ENCODE peak calls at places on chromosomes 12 and 14, in five cellular contexts. One of them, this sample, is unnamed.

GRCh38 chr12:32568241-32568640 is 110.9 kb upstream of the DNM1L start:
- DNase-seq in stimulated activated CD4-positive, alpha-beta T cell treated with anti-CD3 and anti-CD28 coated beads, Interleukin-1b, Interleukin-23, amount 100 ng/mL, for 24 hours: no peak
- DNase-seq in esophagus squamous epithelium: no peak
- DNase-seq in cardiac muscle cell: peak
- DNase-seq in activated CD4-positive, alpha-beta T cell treated with anti-CD3 and anti-CD28 coated beads for 24 hours: no peak
- DNase-seq in this sample: peak

GRCh38 chr14:83300454-83301064 is 1766.9 kb upstream of the SEL1L start:
- DNase-seq in esophagus squamous epithelium: no peak
- DNase-seq in activated CD4-positive, alpha-beta T cell treated with anti-CD3 and anti-CD28 coated beads for 24 hours: no peak
- DNase-seq in cardiac muscle cell: peak
- DNase-seq in stimulated activated CD4-positive, alpha-beta T cell treated with anti-CD3 and anti-CD28 coated beads, Interleukin-1b, Interleukin-23, amount 100 ng/mL, for 24 hours: no peak
- DNase-seq in this sample: peak

GRCh38 chr14:31243860-31244259 is 36.3 kb upstream of the HECTD1 start:
- DNase-seq in stimulated activated CD4-positive, alpha-beta T cell treated with anti-CD3 and anti-CD28 coated beads, Interleukin-1b, Interleukin-23, amount 100 ng/mL, for 24 hours: peak
- DNase-seq in activated CD4-positive, alpha-beta T cell treated with anti-CD3 and anti-CD28 coated beads for 24 hours: no peak
- DNase-seq in cardiac muscle cell: no peak
- DNase-seq in esophagus squamous epithelium: no peak
- DNase-seq in this sample: no peak

GRCh38 chr12:108594-108993 is 42.0 kb downstream of the IQSEC3 start:
- DNase-seq in stimulated activated CD4-positive, alpha-beta T cell treated with anti-CD3 and anti-CD28 coated beads, Interleukin-1b, Interleukin-23, amount 100 ng/mL, for 24 hours: no peak
- DNase-seq in esophagus squamous epithelium: no peak
- DNase-seq in cardiac muscle cell: no peak
- DNase-seq in activated CD4-positive, alpha-beta T cell treated with anti-CD3 and anti-CD28 coated beads for 24 hours: no peak
- DNase-seq in this sample: no peak

GRCh38 chr12:103794814-103795213 is 46.2 kb downstream of the NT5DC3 start:
- DNase-seq in stimulated activated CD4-positive, alpha-beta T cell treated with anti-CD3 and anti-CD28 coated beads, Interleukin-1b, Interleukin-23, amount 100 ng/mL, for 24 hours: no peak
- DNase-seq in cardiac muscle cell: no peak
- DNase-seq in esophagus squamous epithelium: no peak
- DNase-seq in activated CD4-positive, alpha-beta T cell treated with anti-CD3 and anti-CD28 coated beads for 24 hours: no peak
- DNase-seq in this sample: no peak

GRCh38 chr12:26318661-26319068 is 123.3 kb downstream of the SSPN start:
- DNase-seq in stimulated activated CD4-positive, alpha-beta T cell treated with anti-CD3 and anti-CD28 coated beads, Interleukin-1b, Interleukin-23, amount 100 ng/mL, for 24 hours: no peak
- DNase-seq in esophagus squamous epithelium: no peak
- DNase-seq in cardiac muscle cell: peak
- DNase-seq in activated CD4-positive, alpha-beta T cell treated with anti-CD3 and anti-CD28 coated beads for 24 hours: no peak
- DNase-seq in this sample: no peak

GRCh38 chr12:116708826-116709756 is 28.8 kb downstream of the SPRING1 start:
- DNase-seq in esophagus squamous epithelium: no peak
- DNase-seq in cardiac muscle cell: peak
- DNase-seq in stimulated activated CD4-positive, alpha-beta T cell treated with anti-CD3 and anti-CD28 coated beads, Interleukin-1b, Interleukin-23, amount 100 ng/mL, for 24 hours: peak
- DNase-seq in activated CD4-positive, alpha-beta T cell treated with anti-CD3 and anti-CD28 coated beads for 24 hours: peak
- DNase-seq in this sample: peak

GRCh38 chr12:105226219-105226618 is 9.8 kb downstream of the APPL2 start:
- DNase-seq in cardiac muscle cell: peak
- DNase-seq in activated CD4-positive, alpha-beta T cell treated with anti-CD3 and anti-CD28 coated beads for 24 hours: no peak
- DNase-seq in stimulated activated CD4-positive, alpha-beta T cell treated with anti-CD3 and anti-CD28 coated beads, Interleukin-1b, Interleukin-23, amount 100 ng/mL, for 24 hours: no peak
- DNase-seq in esophagus squamous epithelium: no peak
- DNase-seq in this sample: no peak

GRCh38 chr12:51887476-51888315 is at the start of gene ANKRD33:
- DNase-seq in activated CD4-positive, alpha-beta T cell treated with anti-CD3 and anti-CD28 coated beads for 24 hours: no peak
- DNase-seq in cardiac muscle cell: peak
- DNase-seq in stimulated activated CD4-positive, alpha-beta T cell treated with anti-CD3 and anti-CD28 coated beads, Interleukin-1b, Interleukin-23, amount 100 ng/mL, for 24 hours: no peak
- DNase-seq in esophagus squamous epithelium: no peak
- DNase-seq in this sample: no peak

GRCh38 chr14:79016828-79017505 is 846.8 kb downstream of the NRXN3 start:
- DNase-seq in cardiac muscle cell: peak
- DNase-seq in esophagus squamous epithelium: no peak
- DNase-seq in stimulated activated CD4-positive, alpha-beta T cell treated with anti-CD3 and anti-CD28 coated beads, Interleukin-1b, Interleukin-23, amount 100 ng/mL, for 24 hours: no peak
- DNase-seq in activated CD4-positive, alpha-beta T cell treated with anti-CD3 and anti-CD28 coated beads for 24 hours: no peak
- DNase-seq in this sample: no peak

GRCh38 chr12:105761075-105761474 is 377.7 kb downstream of the NUAK1 start:
- DNase-seq in stimulated activated CD4-positive, alpha-beta T cell treated with anti-CD3 and anti-CD28 coated beads, Interleukin-1b, Interleukin-23, amount 100 ng/mL, for 24 hours: no peak
- DNase-seq in cardiac muscle cell: peak
- DNase-seq in activated CD4-positive, alpha-beta T cell treated with anti-CD3 and anti-CD28 coated beads for 24 hours: no peak
- DNase-seq in esophagus squamous epithelium: no peak
- DNase-seq in this sample: no peak

GRCh38 chr14:52563120-52563519 is 10.5 kb downstream of the GPR137C start:
- DNase-seq in stimulated activated CD4-positive, alpha-beta T cell treated with anti-CD3 and anti-CD28 coated beads, Interleukin-1b, Interleukin-23, amount 100 ng/mL, for 24 hours: no peak
- DNase-seq in cardiac muscle cell: peak
- DNase-seq in activated CD4-positive, alpha-beta T cell treated with anti-CD3 and anti-CD28 coated beads for 24 hours: no peak
- DNase-seq in esophagus squamous epithelium: no peak
- DNase-seq in this sample: no peak

GRCh38 chr14:73008501-73008900 is 18.4 kb downstream of the ZFYVE1 start:
- DNase-seq in stimulated activated CD4-positive, alpha-beta T cell treated with anti-CD3 and anti-CD28 coated beads, Interleukin-1b, Interleukin-23, amount 100 ng/mL, for 24 hours: no peak
- DNase-seq in esophagus squamous epithelium: no peak
- DNase-seq in cardiac muscle cell: peak
- DNase-seq in activated CD4-positive, alpha-beta T cell treated with anti-CD3 and anti-CD28 coated beads for 24 hours: no peak
- DNase-seq in this sample: no peak

GRCh38 chr12:51669996-51670395 is 79.0 kb downstream of the SCN8A start:
- DNase-seq in activated CD4-positive, alpha-beta T cell treated with anti-CD3 and anti-CD28 coated beads for 24 hours: no peak
- DNase-seq in stimulated activated CD4-positive, alpha-beta T cell treated with anti-CD3 and anti-CD28 coated beads, Interleukin-1b, Interleukin-23, amount 100 ng/mL, for 24 hours: no peak
- DNase-seq in cardiac muscle cell: no peak
- DNase-seq in esophagus squamous epithelium: no peak
- DNase-seq in this sample: no peak

GRCh38 chr12:120955232-120955631 is 23.1 kb upstream of the HNF1A start:
- DNase-seq in esophagus squamous epithelium: no peak
- DNase-seq in activated CD4-positive, alpha-beta T cell treated with anti-CD3 and anti-CD28 coated beads for 24 hours: no peak
- DNase-seq in stimulated activated CD4-positive, alpha-beta T cell treated with anti-CD3 and anti-CD28 coated beads, Interleukin-1b, Interleukin-23, amount 100 ng/mL, for 24 hours: no peak
- DNase-seq in cardiac muscle cell: no peak
- DNase-seq in this sample: no peak

GRCh38 chr12:52043386-52044212 is 7.6 kb upstream of the NR4A1 start:
- DNase-seq in esophagus squamous epithelium: no peak
- DNase-seq in activated CD4-positive, alpha-beta T cell treated with anti-CD3 and anti-CD28 coated beads for 24 hours: no peak
- DNase-seq in cardiac muscle cell: peak
- DNase-seq in stimulated activated CD4-positive, alpha-beta T cell treated with anti-CD3 and anti-CD28 coated beads, Interleukin-1b, Interleukin-23, amount 100 ng/mL, for 24 hours: no peak
- DNase-seq in this sample: no peak

GRCh38 chr12:18275974-18276373 is 14.7 kb downstream of the PIK3C2G start:
- DNase-seq in cardiac muscle cell: no peak
- DNase-seq in activated CD4-positive, alpha-beta T cell treated with anti-CD3 and anti-CD28 coated beads for 24 hours: no peak
- DNase-seq in esophagus squamous epithelium: no peak
- DNase-seq in stimulated activated CD4-positive, alpha-beta T cell treated with anti-CD3 and anti-CD28 coated beads, Interleukin-1b, Interleukin-23, amount 100 ng/mL, for 24 hours: no peak
- DNase-seq in this sample: no peak

GRCh38 chr12:112381421-112381897 is 772 bp downstream of the HECTD4 start:
- DNase-seq in esophagus squamous epithelium: no peak
- DNase-seq in cardiac muscle cell: no peak
- DNase-seq in activated CD4-positive, alpha-beta T cell treated with anti-CD3 and anti-CD28 coated beads for 24 hours: no peak
- DNase-seq in stimulated activated CD4-positive, alpha-beta T cell treated with anti-CD3 and anti-CD28 coated beads, Interleukin-1b, Interleukin-23, amount 100 ng/mL, for 24 hours: no peak
- DNase-seq in this sample: no peak

GRCh38 chr12:59429766-59430165 is 166.1 kb upstream of the SLC16A7 start:
- DNase-seq in activated CD4-positive, alpha-beta T cell treated with anti-CD3 and anti-CD28 coated beads for 24 hours: no peak
- DNase-seq in cardiac muscle cell: no peak
- DNase-seq in esophagus squamous epithelium: no peak
- DNase-seq in stimulated activated CD4-positive, alpha-beta T cell treated with anti-CD3 and anti-CD28 coated beads, Interleukin-1b, Interleukin-23, amount 100 ng/mL, for 24 hours: no peak
- DNase-seq in this sample: no peak

GRCh38 chr12:11652351-11653040 is 3.0 kb downstream of the ETV6 start:
- DNase-seq in stimulated activated CD4-positive, alpha-beta T cell treated with anti-CD3 and anti-CD28 coated beads, Interleukin-1b, Interleukin-23, amount 100 ng/mL, for 24 hours: no peak
- DNase-seq in cardiac muscle cell: peak
- DNase-seq in esophagus squamous epithelium: no peak
- DNase-seq in activated CD4-positive, alpha-beta T cell treated with anti-CD3 and anti-CD28 coated beads for 24 hours: no peak
- DNase-seq in this sample: no peak

GRCh38 chr14:55715889-55716288 is 135.9 kb downstream of the KTN1 start:
- DNase-seq in cardiac muscle cell: peak
- DNase-seq in stimulated activated CD4-positive, alpha-beta T cell treated with anti-CD3 and anti-CD28 coated beads, Interleukin-1b, Interleukin-23, amount 100 ng/mL, for 24 hours: no peak
- DNase-seq in activated CD4-positive, alpha-beta T cell treated with anti-CD3 and anti-CD28 coated beads for 24 hours: no peak
- DNase-seq in esophagus squamous epithelium: no peak
- DNase-seq in this sample: no peak

GRCh38 chr14:22388669-22389625 is 200.1 kb downstream of the DAD1 start:
- DNase-seq in esophagus squamous epithelium: no peak
- DNase-seq in cardiac muscle cell: peak
- DNase-seq in activated CD4-positive, alpha-beta T cell treated with anti-CD3 and anti-CD28 coated beads for 24 hours: no peak
- DNase-seq in stimulated activated CD4-positive, alpha-beta T cell treated with anti-CD3 and anti-CD28 coated beads, Interleukin-1b, Interleukin-23, amount 100 ng/mL, for 24 hours: no peak
- DNase-seq in this sample: no peak

GRCh38 chr14:95895720-95896119 is 19.1 kb downstream of the TUNAR start:
- DNase-seq in activated CD4-positive, alpha-beta T cell treated with anti-CD3 and anti-CD28 coated beads for 24 hours: no peak
- DNase-seq in esophagus squamous epithelium: no peak
- DNase-seq in stimulated activated CD4-positive, alpha-beta T cell treated with anti-CD3 and anti-CD28 coated beads, Interleukin-1b, Interleukin-23, amount 100 ng/mL, for 24 hours: no peak
- DNase-seq in cardiac muscle cell: no peak
- DNase-seq in this sample: no peak

GRCh38 chr14:101810897-101811620 is 49.5 kb downstream of the PPP2R5C start:
- DNase-seq in activated CD4-positive, alpha-beta T cell treated with anti-CD3 and anti-CD28 coated beads for 24 hours: no peak
- DNase-seq in esophagus squamous epithelium: no peak
- DNase-seq in stimulated activated CD4-positive, alpha-beta T cell treated with anti-CD3 and anti-CD28 coated beads, Interleukin-1b, Interleukin-23, amount 100 ng/mL, for 24 hours: no peak
- DNase-seq in cardiac muscle cell: no peak
- DNase-seq in this sample: no peak

GRCh38 chr12:104670439-104671406 is 214.0 kb downstream of the CHST11 start:
- DNase-seq in cardiac muscle cell: no peak
- DNase-seq in esophagus squamous epithelium: no peak
- DNase-seq in stimulated activated CD4-positive, alpha-beta T cell treated with anti-CD3 and anti-CD28 coated beads, Interleukin-1b, Interleukin-23, amount 100 ng/mL, for 24 hours: no peak
- DNase-seq in activated CD4-positive, alpha-beta T cell treated with anti-CD3 and anti-CD28 coated beads for 24 hours: no peak
- DNase-seq in this sample: no peak

GRCh38 chr12:92080390-92081285 is 65.0 kb downstream of the BTG1 start:
- DNase-seq in activated CD4-positive, alpha-beta T cell treated with anti-CD3 and anti-CD28 coated beads for 24 hours: no peak
- DNase-seq in esophagus squamous epithelium: no peak
- DNase-seq in stimulated activated CD4-positive, alpha-beta T cell treated with anti-CD3 and anti-CD28 coated beads, Interleukin-1b, Interleukin-23, amount 100 ng/mL, for 24 hours: no peak
- DNase-seq in cardiac muscle cell: peak
- DNase-seq in this sample: peak

GRCh38 chr12:41514907-41515306 is 326.8 kb downstream of the PDZRN4 start:
- DNase-seq in activated CD4-positive, alpha-beta T cell treated with anti-CD3 and anti-CD28 coated beads for 24 hours: no peak
- DNase-seq in cardiac muscle cell: peak
- DNase-seq in stimulated activated CD4-positive, alpha-beta T cell treated with anti-CD3 and anti-CD28 coated beads, Interleukin-1b, Interleukin-23, amount 100 ng/mL, for 24 hours: no peak
- DNase-seq in esophagus squamous epithelium: no peak
- DNase-seq in this sample: no peak

GRCh38 chr14:82449926-82450325 is 916.3 kb upstream of the SEL1L start:
- DNase-seq in activated CD4-positive, alpha-beta T cell treated with anti-CD3 and anti-CD28 coated beads for 24 hours: no peak
- DNase-seq in stimulated activated CD4-positive, alpha-beta T cell treated with anti-CD3 and anti-CD28 coated beads, Interleukin-1b, Interleukin-23, amount 100 ng/mL, for 24 hours: no peak
- DNase-seq in cardiac muscle cell: no peak
- DNase-seq in esophagus squamous epithelium: no peak
- DNase-seq in this sample: no peak

GRCh38 chr12:127780881-127781280 is 486.1 kb upstream of the TMEM132C start:
- DNase-seq in cardiac muscle cell: no peak
- DNase-seq in stimulated activated CD4-positive, alpha-beta T cell treated with anti-CD3 and anti-CD28 coated beads, Interleukin-1b, Interleukin-23, amount 100 ng/mL, for 24 hours: no peak
- DNase-seq in activated CD4-positive, alpha-beta T cell treated with anti-CD3 and anti-CD28 coated beads for 24 hours: no peak
- DNase-seq in esophagus squamous epithelium: no peak
- DNase-seq in this sample: no peak

GRCh38 chr12:46473634-46474201 is 101.1 kb upstream of the SLC38A2 start:
- DNase-seq in cardiac muscle cell: peak
- DNase-seq in esophagus squamous epithelium: no peak
- DNase-seq in stimulated activated CD4-positive, alpha-beta T cell treated with anti-CD3 and anti-CD28 coated beads, Interleukin-1b, Interleukin-23, amount 100 ng/mL, for 24 hours: no peak
- DNase-seq in activated CD4-positive, alpha-beta T cell treated with anti-CD3 and anti-CD28 coated beads for 24 hours: no peak
- DNase-seq in this sample: no peak

GRCh38 chr12:87670448-87670847 is 358.8 kb downstream of the C12orf50 start:
- DNase-seq in esophagus squamous epithelium: no peak
- DNase-seq in cardiac muscle cell: no peak
- DNase-seq in stimulated activated CD4-positive, alpha-beta T cell treated with anti-CD3 and anti-CD28 coated beads, Interleukin-1b, Interleukin-23, amount 100 ng/mL, for 24 hours: no peak
- DNase-seq in activated CD4-positive, alpha-beta T cell treated with anti-CD3 and anti-CD28 coated beads for 24 hours: no peak
- DNase-seq in this sample: no peak

GRCh38 chr12:124694250-124694649 is 126.8 kb upstream of the NCOR2 start:
- DNase-seq in esophagus squamous epithelium: no peak
- DNase-seq in stimulated activated CD4-positive, alpha-beta T cell treated with anti-CD3 and anti-CD28 coated beads, Interleukin-1b, Interleukin-23, amount 100 ng/mL, for 24 hours: no peak
- DNase-seq in cardiac muscle cell: peak
- DNase-seq in activated CD4-positive, alpha-beta T cell treated with anti-CD3 and anti-CD28 coated beads for 24 hours: no peak
- DNase-seq in this sample: no peak

GRCh38 chr14:93430319-93430801 is 379 bp upstream of the UNC79 start:
- DNase-seq in stimulated activated CD4-positive, alpha-beta T cell treated with anti-CD3 and anti-CD28 coated beads, Interleukin-1b, Interleukin-23, amount 100 ng/mL, for 24 hours: no peak
- DNase-seq in esophagus squamous epithelium: no peak
- DNase-seq in cardiac muscle cell: peak
- DNase-seq in activated CD4-positive, alpha-beta T cell treated with anti-CD3 and anti-CD28 coated beads for 24 hours: no peak
- DNase-seq in this sample: no peak

GRCh38 chr14:24437020-24437735 is 5.4 kb downstream of the SDR39U1 start:
- DNase-seq in cardiac muscle cell: no peak
- DNase-seq in esophagus squamous epithelium: no peak
- DNase-seq in activated CD4-positive, alpha-beta T cell treated with anti-CD3 and anti-CD28 coated beads for 24 hours: no peak
- DNase-seq in stimulated activated CD4-positive, alpha-beta T cell treated with anti-CD3 and anti-CD28 coated beads, Interleukin-1b, Interleukin-23, amount 100 ng/mL, for 24 hours: no peak
- DNase-seq in this sample: no peak

GRCh38 chr14:49212721-49213120 is 373.5 kb downstream of the RPS29 start:
- DNase-seq in activated CD4-positive, alpha-beta T cell treated with anti-CD3 and anti-CD28 coated beads for 24 hours: no peak
- DNase-seq in esophagus squamous epithelium: no peak
- DNase-seq in cardiac muscle cell: no peak
- DNase-seq in stimulated activated CD4-positive, alpha-beta T cell treated with anti-CD3 and anti-CD28 coated beads, Interleukin-1b, Interleukin-23, amount 100 ng/mL, for 24 hours: no peak
- DNase-seq in this sample: no peak

GRCh38 chr14:56124296-56124695 is 6.1 kb downstream of the PELI2 start:
- DNase-seq in stimulated activated CD4-positive, alpha-beta T cell treated with anti-CD3 and anti-CD28 coated beads, Interleukin-1b, Interleukin-23, amount 100 ng/mL, for 24 hours: no peak
- DNase-seq in cardiac muscle cell: no peak
- DNase-seq in esophagus squamous epithelium: no peak
- DNase-seq in activated CD4-positive, alpha-beta T cell treated with anti-CD3 and anti-CD28 coated beads for 24 hours: no peak
- DNase-seq in this sample: no peak

GRCh38 chr12:94186461-94187237 is 38.3 kb downstream of the PLXNC1 start:
- DNase-seq in esophagus squamous epithelium: no peak
- DNase-seq in activated CD4-positive, alpha-beta T cell treated with anti-CD3 and anti-CD28 coated beads for 24 hours: no peak
- DNase-seq in cardiac muscle cell: peak
- DNase-seq in stimulated activated CD4-positive, alpha-beta T cell treated with anti-CD3 and anti-CD28 coated beads, Interleukin-1b, Interleukin-23, amount 100 ng/mL, for 24 hours: no peak
- DNase-seq in this sample: no peak

GRCh38 chr12:57549909-57550627 is at the start of gene KIF5A:
- DNase-seq in activated CD4-positive, alpha-beta T cell treated with anti-CD3 and anti-CD28 coated beads for 24 hours: peak
- DNase-seq in esophagus squamous epithelium: no peak
- DNase-seq in stimulated activated CD4-positive, alpha-beta T cell treated with anti-CD3 and anti-CD28 coated beads, Interleukin-1b, Interleukin-23, amount 100 ng/mL, for 24 hours: peak
- DNase-seq in cardiac muscle cell: no peak
- DNase-seq in this sample: no peak

GRCh38 chr12:3998968-3999792 is 126.0 kb upstream of the PARP11 start:
- DNase-seq in activated CD4-positive, alpha-beta T cell treated with anti-CD3 and anti-CD28 coated beads for 24 hours: no peak
- DNase-seq in esophagus squamous epithelium: no peak
- DNase-seq in cardiac muscle cell: no peak
- DNase-seq in stimulated activated CD4-positive, alpha-beta T cell treated with anti-CD3 and anti-CD28 coated beads, Interleukin-1b, Interleukin-23, amount 100 ng/mL, for 24 hours: no peak
- DNase-seq in this sample: no peak

GRCh38 chr12:4894019-4894418 is 15.7 kb upstream of the KCNA1 start:
- DNase-seq in stimulated activated CD4-positive, alpha-beta T cell treated with anti-CD3 and anti-CD28 coated beads, Interleukin-1b, Interleukin-23, amount 100 ng/mL, for 24 hours: no peak
- DNase-seq in activated CD4-positive, alpha-beta T cell treated with anti-CD3 and anti-CD28 coated beads for 24 hours: no peak
- DNase-seq in esophagus squamous epithelium: no peak
- DNase-seq in cardiac muscle cell: no peak
- DNase-seq in this sample: no peak